ENCODE peak calls at places on chromosomes 16 and 17, in four cellular contexts. One of them, this sample, is unnamed.

GRCh38 chr17:35082073-35082657 is 18.7 kb upstream of the RFFL start:
- DNase-seq in Panc1: peak
- DNase-seq in fibroblast of pulmonary artery: peak
- DNase-seq in uterus: no peak
- DNase-seq in this sample: peak

GRCh38 chr17:43900183-43900857 is 7.0 kb downstream of the MPP2 start:
- DNase-seq in Panc1: peak
- DNase-seq in fibroblast of pulmonary artery: peak
- DNase-seq in uterus: peak
- DNase-seq in this sample: peak

GRCh38 chr17:31393749-31394146 is 2.3 kb downstream of the RAB11FIP4 start:
- DNase-seq in Panc1: no peak
- DNase-seq in fibroblast of pulmonary artery: no peak
- DNase-seq in uterus: no peak
- DNase-seq in this sample: no peak

GRCh38 chr16:1401061-1401757 is 13.3 kb downstream of the UNKL start:
- DNase-seq in Panc1: no peak
- DNase-seq in fibroblast of pulmonary artery: no peak
- DNase-seq in uterus: no peak
- DNase-seq in this sample: no peak

GRCh38 chr16:14449790-14450463 is 180.1 kb downstream of the PARN start:
- DNase-seq in Panc1: no peak
- DNase-seq in fibroblast of pulmonary artery: peak
- DNase-seq in uterus: no peak
- DNase-seq in this sample: no peak

GRCh38 chr16:88941933-88942909 is 34.8 kb downstream of the CBFA2T3 start:
- DNase-seq in Panc1: no peak
- DNase-seq in fibroblast of pulmonary artery: peak
- DNase-seq in uterus: no peak
- DNase-seq in this sample: no peak

GRCh38 chr17:1173456-1174370 is 6.1 kb downstream of the ABR start:
- DNase-seq in Panc1: no peak
- DNase-seq in fibroblast of pulmonary artery: no peak
- DNase-seq in uterus: no peak
- DNase-seq in this sample: no peak

GRCh38 chr16:10984509-10984908 is 40.1 kb downstream of the CLEC16A start:
- DNase-seq in Panc1: no peak
- DNase-seq in fibroblast of pulmonary artery: peak
- DNase-seq in uterus: no peak
- DNase-seq in this sample: peak

GRCh38 chr17:55210292-55210691 is 54.5 kb upstream of the HLF start:
- DNase-seq in Panc1: no peak
- DNase-seq in fibroblast of pulmonary artery: no peak
- DNase-seq in uterus: no peak
- DNase-seq in this sample: no peak

GRCh38 chr16:89142474-89143197 is 28.9 kb upstream of the CDH15 start:
- DNase-seq in Panc1: no peak
- DNase-seq in fibroblast of pulmonary artery: peak
- DNase-seq in uterus: no peak
- DNase-seq in this sample: no peak

GRCh38 chr16:70696952-70697600 is 11.2 kb upstream of the MTSS2 start:
- DNase-seq in Panc1: no peak
- DNase-seq in fibroblast of pulmonary artery: no peak
- DNase-seq in uterus: no peak
- DNase-seq in this sample: no peak

GRCh38 chr16:48117217-48118105 is 38.3 kb downstream of the ABCC12 start:
- DNase-seq in Panc1: no peak
- DNase-seq in fibroblast of pulmonary artery: peak
- DNase-seq in uterus: no peak
- DNase-seq in this sample: no peak

GRCh38 chr16:27762441-27762840 is 212.5 kb downstream of the KATNIP start:
- DNase-seq in Panc1: no peak
- DNase-seq in fibroblast of pulmonary artery: peak
- DNase-seq in uterus: no peak
- DNase-seq in this sample: peak

GRCh38 chr17:73678999-73679398 is 34.8 kb upstream of the SDK2 start:
- DNase-seq in Panc1: no peak
- DNase-seq in fibroblast of pulmonary artery: no peak
- DNase-seq in uterus: no peak
- DNase-seq in this sample: no peak
- TF ChIP-seq CTCF in Panc1: no peak
- TF ChIP-seq CTCF in fibroblast of pulmonary artery: no peak
- TF ChIP-seq CTCF in uterus: no peak
- TF ChIP-seq CTCF in this sample: no peak

GRCh38 chr17:42564815-42565522 is 1.9 kb upstream of the MLX start:
- DNase-seq in Panc1: no peak
- DNase-seq in fibroblast of pulmonary artery: no peak
- DNase-seq in uterus: no peak
- DNase-seq in this sample: no peak
- TF ChIP-seq CTCF in Panc1: no peak
- TF ChIP-seq CTCF in fibroblast of pulmonary artery: no peak
- TF ChIP-seq CTCF in uterus: no peak
- TF ChIP-seq CTCF in this sample: no peak

DNA sequence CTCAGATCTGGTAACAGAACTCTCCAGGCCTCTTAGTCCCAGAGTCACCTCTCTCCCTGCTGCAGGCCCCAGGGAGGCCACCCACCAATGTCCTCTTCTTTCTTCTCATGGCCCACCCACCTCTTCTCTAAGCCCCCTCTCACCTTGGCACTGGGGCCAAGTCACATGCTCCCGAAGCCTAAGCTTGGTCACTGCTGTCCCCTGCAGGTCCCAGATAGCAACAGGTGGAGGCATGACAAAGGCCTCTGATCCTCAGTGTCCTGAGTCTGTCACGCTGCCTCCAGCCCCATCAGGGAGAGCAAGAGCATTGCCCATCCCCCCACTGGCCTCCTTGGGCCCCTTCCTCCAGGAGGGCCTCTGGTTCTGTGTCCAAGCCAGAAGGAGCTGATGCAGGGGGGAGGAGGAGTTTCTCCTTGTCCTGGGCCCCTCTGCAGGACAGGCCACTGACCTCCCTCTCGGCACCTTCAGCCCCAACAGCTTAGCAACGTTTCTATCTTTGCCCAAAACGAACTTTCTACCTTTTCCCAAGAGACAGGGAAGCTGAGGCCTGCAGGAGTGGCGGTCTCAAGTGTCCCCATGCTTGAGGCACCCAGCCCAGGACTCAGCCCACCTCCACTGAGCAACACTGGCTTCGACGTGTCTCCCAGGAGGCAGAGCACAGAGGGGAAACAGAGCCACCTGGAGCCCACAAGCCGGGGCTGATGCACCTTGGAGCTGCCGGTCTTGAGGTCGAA is 8.6 kb downstream of the P2RX1 start:
- DNase-seq in Panc1: no peak
- DNase-seq in fibroblast of pulmonary artery: no peak
- DNase-seq in uterus: no peak
- DNase-seq in this sample: no peak
- TF ChIP-seq CTCF in Panc1: no peak
- TF ChIP-seq CTCF in fibroblast of pulmonary artery: peak
- TF ChIP-seq CTCF in uterus: peak
- TF ChIP-seq CTCF in this sample: peak

GRCh38 chr17:18257747-18258355 is 687 bp downstream of the FLII start:
- DNase-seq in Panc1: no peak
- DNase-seq in fibroblast of pulmonary artery: peak
- DNase-seq in uterus: peak
- DNase-seq in this sample: peak
- TF ChIP-seq CTCF in Panc1: no peak
- TF ChIP-seq CTCF in fibroblast of pulmonary artery: no peak
- TF ChIP-seq CTCF in uterus: no peak
- TF ChIP-seq CTCF in this sample: peak

GRCh38 chr16:81198635-81199034 is 39.9 kb upstream of the BCO1 start:
- DNase-seq in Panc1: no peak
- DNase-seq in fibroblast of pulmonary artery: peak
- DNase-seq in uterus: no peak
- DNase-seq in this sample: no peak
- TF ChIP-seq CTCF in Panc1: no peak
- TF ChIP-seq CTCF in fibroblast of pulmonary artery: peak
- TF ChIP-seq CTCF in uterus: no peak
- TF ChIP-seq CTCF in this sample: peak

GRCh38 chr17:67360880-67361279 is 5.5 kb downstream of the PSMD12 start:
- DNase-seq in Panc1: no peak
- DNase-seq in fibroblast of pulmonary artery: no peak
- DNase-seq in uterus: no peak
- DNase-seq in this sample: no peak

GRCh38 chr17:67364847-67365761 is 1.3 kb downstream of the PSMD12 start:
- DNase-seq in Panc1: no peak
- DNase-seq in fibroblast of pulmonary artery: no peak
- DNase-seq in uterus: no peak
- DNase-seq in this sample: no peak

GRCh38 chr17:67362173-67362572 is 4.2 kb downstream of the PSMD12 start:
- DNase-seq in Panc1: no peak
- DNase-seq in fibroblast of pulmonary artery: no peak
- DNase-seq in uterus: no peak
- DNase-seq in this sample: no peak

GRCh38 chr17:67365762-67366192 is 600 bp downstream of the PSMD12 start:
- DNase-seq in Panc1: no peak
- DNase-seq in fibroblast of pulmonary artery: peak
- DNase-seq in uterus: no peak
- DNase-seq in this sample: peak

GRCh38 chr17:67366193-67367157 is at the start of gene PSMD12:
- DNase-seq in Panc1: no peak
- DNase-seq in fibroblast of pulmonary artery: peak
- DNase-seq in uterus: peak
- DNase-seq in this sample: peak
- TF ChIP-seq CTCF in Panc1: no peak
- TF ChIP-seq CTCF in fibroblast of pulmonary artery: no peak
- TF ChIP-seq CTCF in uterus: no peak
- TF ChIP-seq CTCF in this sample: peak

DNA sequence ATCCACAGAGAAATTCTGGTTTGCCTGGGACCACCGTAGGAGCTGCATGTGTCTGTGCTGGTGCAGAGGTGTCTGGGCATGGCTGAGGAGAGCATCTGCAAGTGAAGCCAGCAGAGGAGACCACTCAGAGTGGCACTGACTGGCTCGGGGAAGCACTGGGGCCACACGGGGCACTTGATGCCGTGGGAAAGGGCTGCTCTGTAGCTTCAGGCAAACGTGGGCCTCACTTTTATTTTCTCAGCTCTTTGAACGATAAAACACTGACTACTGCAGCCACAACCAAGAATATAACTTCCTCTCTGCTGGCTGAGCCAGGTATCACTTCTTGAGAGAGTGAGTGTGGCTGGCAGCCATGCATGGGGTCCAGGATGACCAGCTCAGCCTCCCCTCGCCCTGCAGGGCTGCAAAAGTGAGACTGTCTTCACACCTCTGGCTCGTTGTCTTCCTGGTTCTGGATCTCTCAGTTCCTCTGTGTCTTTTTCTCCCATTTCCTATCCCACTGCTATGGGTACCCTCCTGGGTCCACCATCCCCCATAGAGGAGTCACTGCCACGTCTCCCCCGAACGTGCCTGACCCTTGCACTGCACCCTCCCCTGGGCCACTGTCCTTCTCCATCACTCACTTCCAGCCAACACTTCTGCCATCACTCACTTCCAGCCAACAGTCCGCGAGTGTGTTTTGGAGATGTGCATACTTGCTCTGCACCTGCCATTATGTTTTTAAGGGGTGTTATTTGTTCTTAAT is 201.4 kb upstream of the CHMP6 start:
- DNase-seq in Panc1: no peak
- DNase-seq in fibroblast of pulmonary artery: peak
- DNase-seq in uterus: no peak
- DNase-seq in this sample: no peak
- TF ChIP-seq CTCF in Panc1: no peak
- TF ChIP-seq CTCF in fibroblast of pulmonary artery: no peak
- TF ChIP-seq CTCF in uterus: no peak
- TF ChIP-seq CTCF in this sample: no peak

GRCh38 chr16:81938331-81939163 is 72.7 kb downstream of the SDR42E1 start:
- DNase-seq in Panc1: no peak
- DNase-seq in fibroblast of pulmonary artery: no peak
- DNase-seq in uterus: no peak
- DNase-seq in this sample: no peak

GRCh38 chr16:81936209-81936608 is 75.1 kb downstream of the SDR42E1 start:
- DNase-seq in Panc1: no peak
- DNase-seq in fibroblast of pulmonary artery: no peak
- DNase-seq in uterus: no peak
- DNase-seq in this sample: no peak

GRCh38 chr16:81940781-81941560 is 70.3 kb downstream of the SDR42E1 start:
- DNase-seq in Panc1: no peak
- DNase-seq in fibroblast of pulmonary artery: peak
- DNase-seq in uterus: no peak
- DNase-seq in this sample: peak

GRCh38 chr16:81937305-81938038 is 73.8 kb downstream of the SDR42E1 start:
- DNase-seq in Panc1: no peak
- DNase-seq in fibroblast of pulmonary artery: peak
- DNase-seq in uterus: no peak
- DNase-seq in this sample: no peak

DNA sequence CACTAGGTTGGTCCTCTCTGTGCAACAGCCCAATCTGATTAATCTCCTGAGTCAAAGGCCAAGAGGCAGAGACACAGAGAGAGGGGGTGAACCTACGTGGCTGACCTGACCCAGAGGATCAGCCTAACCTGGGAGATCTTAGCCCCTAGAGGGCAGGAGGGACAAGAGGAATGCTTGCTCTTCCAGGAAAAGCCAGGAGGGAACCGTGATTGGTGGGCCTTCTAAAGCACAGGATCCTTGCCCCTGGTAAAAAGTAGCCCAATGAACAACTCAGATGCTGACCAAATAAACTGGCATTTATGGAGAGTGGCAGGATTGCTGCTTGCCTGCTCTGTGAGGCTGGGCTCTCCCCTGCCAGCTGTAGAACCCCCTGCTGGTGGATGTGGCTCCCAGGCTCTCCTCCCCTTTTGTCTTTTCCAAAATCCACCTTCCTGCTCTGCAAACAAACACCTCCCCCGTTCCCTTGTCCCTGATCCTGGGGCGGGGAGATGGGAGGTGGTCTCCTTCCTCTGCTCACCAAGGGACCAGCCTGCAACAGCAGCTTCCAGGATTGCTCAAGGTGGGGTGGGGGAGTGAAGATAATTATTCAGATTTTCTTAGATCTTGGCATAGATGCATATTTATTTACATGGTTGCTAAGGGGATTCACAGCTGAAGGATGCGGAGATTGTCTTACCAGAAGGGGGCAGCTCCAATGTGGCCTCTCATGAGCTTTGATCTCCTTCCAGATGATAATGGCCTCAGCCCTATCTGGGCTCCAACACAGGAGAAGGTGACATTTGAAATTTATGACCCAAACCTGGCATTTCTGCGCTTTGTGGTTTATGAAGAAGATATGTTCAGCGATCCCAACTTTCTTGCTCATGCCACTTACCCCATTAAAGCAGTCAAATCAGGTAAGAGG is 71.9 kb downstream of the SDR42E1 start:
- DNase-seq in Panc1: no peak
- DNase-seq in fibroblast of pulmonary artery: no peak
- DNase-seq in uterus: no peak
- DNase-seq in this sample: no peak
- TF ChIP-seq CTCF in Panc1: peak
- TF ChIP-seq CTCF in fibroblast of pulmonary artery: no peak
- TF ChIP-seq CTCF in uterus: no peak
- TF ChIP-seq CTCF in this sample: peak

This sample was measured in HFFc6.